ENCODE peak calls at places on chromosomes 2 and 18, in nine cellular contexts. P, A, V, T, E, G, F, S and Q are unnamed samples.

GRCh38 chr2:195515551-195515950 is 141.5 kb upstream of the SLC39A10 start:
- DNase-seq in P (no peak), A (no peak), V (no peak), T (no peak), E (no peak), G (no peak), F (no peak), S (no peak), Q (no peak)

GRCh38 chr2:81991282-81991681 is 1686.7 kb upstream of the LRRTM1 start:
- DNase-seq in P (no peak), A (no peak), V (no peak), T (no peak), E (no peak), G (no peak), F (no peak), S (no peak), Q (no peak)

GRCh38 chr2:226699321-226699720 is 100.3 kb downstream of the IRS1 start:
- DNase-seq in P (no peak), A (peak), V (no peak), T (no peak), E (no peak), G (no peak), F (no peak), S (peak), Q (no peak)

GRCh38 chr2:27212626-27213471 is 781 bp upstream of the SLC5A6 start:
- DNase-seq in P (peak), A (peak), V (no peak), T (no peak), E (peak), G (peak), F (peak), S (no peak), Q (peak)

GRCh38 chr2:40719414-40719813 is 267.5 kb upstream of the SLC8A1 start:
- DNase-seq in P (no peak), A (no peak), V (no peak), T (no peak), E (no peak), G (no peak), F (no peak), S (no peak), Q (no peak)

GRCh38 chr2:158900345-158900744 is 68.1 kb upstream of the TANC1 start:
- DNase-seq in P (no peak), A (no peak), V (no peak), T (no peak), E (no peak), G (no peak), F (no peak), S (no peak), Q (no peak)

GRCh38 chr2:47119001-47119400 is 36.1 kb downstream of the STPG4 start:
- DNase-seq in P (no peak), A (peak), V (peak), T (no peak), E (no peak), G (no peak), F (no peak), S (no peak), Q (no peak)

GRCh38 chr2:9519250-9519649 is 36.4 kb downstream of the ADAM17 start:
- DNase-seq in P (no peak), A (no peak), V (no peak), T (no peak), E (no peak), G (no peak), F (no peak), S (no peak), Q (no peak)

GRCh38 chr18:49094979-49095632 is 144.3 kb upstream of the SMAD7 start:
- DNase-seq in P (no peak), A (peak), V (peak), T (no peak), E (no peak), G (no peak), F (no peak), S (no peak), Q (no peak)

GRCh38 chr2:140455312-140455711 is 1675.1 kb upstream of the NXPH2 start:
- DNase-seq in P (no peak), A (no peak), V (no peak), T (no peak), E (no peak), G (no peak), F (no peak), S (no peak), Q (no peak)